ENCODE peak calls at places on chromosomes 13 and 19, in five cellular contexts. U is activated naive CD4-positive, alpha-beta T cell treated with anti-CD3 and anti-CD28 coated beads, Interleukin-2, amount 10 ng/mL, durations not matched to agents 7 days and 5 days; M is stimulated activated CD8-positive, alpha-beta memory T cell treated with anti-CD3 and anti-CD28 coated beads, Interleukin-15, amount 100 ng/mL, for 4 hours; Z is tibial nerve; H is RPMI8226. Q is an unnamed sample.

GRCh38 chr19:49637865-49638350 is 2.0 kb downstream of the RRAS start:
- DNase-seq in H (no peak), M (no peak), U (peak; percentile 47), Z (peak; percentile 86), Q (no peak)

GRCh38 chr19:36081894-36082293 is 27.2 kb downstream of the WDR62 start:
- DNase-seq in M (no peak), H (no peak), Z (no peak), U (no peak), Q (no peak)

GRCh38 chr13:48151766-48152165 is 56.9 kb upstream of the MED4 start:
- DNase-seq in U (no peak), M (no peak), H (no peak), Z (no peak), Q (no peak)

GRCh38 chr13:94233401-94233800 is 246.1 kb downstream of the DCT start:
- DNase-seq in M (no peak), U (no peak), H (no peak), Z (peak; percentile 12), Q (no peak)

GRCh38 chr13:68257111-68257842 is 1027.1 kb upstream of the PCDH9 start:
- DNase-seq in M (no peak), U (no peak), Z (no peak), H (no peak), Q (no peak)

GRCh38 chr13:27794075-27794691 is 1.9 kb downstream of the GSX1 start:
- DNase-seq in M (no peak), H (no peak), U (no peak), Z (no peak), Q (no peak)

GRCh38 chr13:36724141-36724540 is 50.3 kb downstream of the SERTM1 start:
- DNase-seq in M (no peak), H (no peak), U (no peak), Z (no peak), Q (no peak)

GRCh38 chr19:47790398-47790814 is 11.9 kb downstream of the SELENOW start:
- DNase-seq in M (peak; percentile 45), U (peak; percentile 89), Z (peak; percentile 87), H (peak; percentile 75), Q (no peak)

GRCh38 chr13:75258159-75258782 is 223.7 kb downstream of the TBC1D4 start:
- DNase-seq in H (peak; percentile 8), U (no peak), M (no peak), Z (no peak), Q (peak; percentile 4)

GRCh38 chr19:49939721-49940481 is 10.6 kb upstream of the NUP62 start:
- DNase-seq in H (no peak), M (no peak), U (no peak), Z (no peak), Q (no peak)

GRCh38 chr13:27822258-27822872 is 30.1 kb downstream of the GSX1 start:
- DNase-seq in U (no peak), Z (no peak), M (no peak), H (no peak), Q (no peak)

GRCh38 chr19:50315773-50316448 is 13.3 kb downstream of the KCNC3 start:
- DNase-seq in Z (no peak), M (no peak), H (no peak), U (peak; percentile 37), Q (no peak)

GRCh38 chr13:102039264-102039663 is 362.6 kb downstream of the FGF14 start:
- DNase-seq in M (no peak), H (no peak), U (no peak), Z (no peak), Q (no peak)

GRCh38 chr19:50779504-50780457 is 9.5 kb downstream of the GPR32 start:
- DNase-seq in M (no peak), Z (no peak), U (no peak), H (no peak), Q (no peak)

GRCh38 chr19:39212377-39212742 is 8.3 kb upstream of the SYCN start:
- DNase-seq in M (peak; percentile 13), U (peak; percentile 79), Z (no peak), H (peak; percentile 47), Q (no peak)

Q was measured in iPS DF 6.9.